ENCODE peak calls at places on chromosomes 3 and 15, in four cellular contexts. S, W, H and T are unnamed samples.

GRCh38 chr15:67824157-67824899 is 981 bp upstream of the SKOR1 start:
- DNase-seq in W (no peak), S (no peak), H (no peak), T (no peak)

GRCh38 chr3:126493731-126494130 is 18.0 kb upstream of the ZXDC start:
- DNase-seq in S (no peak), W (no peak), H (no peak), T (no peak)

GRCh38 chr3:197002701-197003454 is 26.7 kb downstream of the MELTF start:
- DNase-seq in H (no peak), S (peak; percentile 62), W (peak; percentile 75), T (peak; percentile 60)

GRCh38 chr3:61417352-61417751 is 144.0 kb upstream of the PTPRG start:
- DNase-seq in W (no peak), S (no peak), H (no peak), T (no peak)

GRCh38 chr3:193928354-193929209 is 207.4 kb upstream of the HES1 start:
- DNase-seq in S (no peak), H (no peak), W (no peak), T (no peak)

GRCh38 chr15:71547066-71547465 is 263.3 kb upstream of the NR2E3 start:
- DNase-seq in S (peak; percentile 29), W (peak; percentile 57), H (no peak), T (peak; percentile 41)

GRCh38 chr3:70049761-70050160 is 50.2 kb downstream of the SAMMSON start:
- DNase-seq in S (no peak), W (no peak), H (no peak), T (no peak)

GRCh38 chr15:81038975-81039607 is 38.4 kb downstream of the TLNRD1 start:
- DNase-seq in H (peak; percentile 59), S (no peak), W (no peak), T (no peak)

GRCh38 chr3:67433109-67433508 is 221.3 kb downstream of the SUCLG2 start:
- DNase-seq in S (no peak), W (no peak), H (no peak), T (no peak)

GRCh38 chr3:55160241-55160877 is 232.5 kb upstream of the LRTM1 start:
- DNase-seq in W (peak; percentile 23), S (peak; percentile 52), H (peak; percentile 76), T (no peak)

GRCh38 chr3:24264748-24265158 is 229.9 kb downstream of the THRB start:
- DNase-seq in H (no peak), W (no peak), S (no peak), T (peak; percentile 31)

GRCh38 chr3:72274511-72275295 is 489.8 kb upstream of the PROK2 start:
- DNase-seq in W (peak; percentile 46), S (peak; percentile 27), H (peak; percentile 83), T (peak; percentile 45)

GRCh38 chr3:105359098-105359762 is 7.5 kb upstream of the ALCAM start:
- DNase-seq in H (no peak), S (no peak), W (no peak), T (no peak)

GRCh38 chr3:153903430-153903829 is 217.8 kb upstream of the ARHGEF26 start:
- DNase-seq in W (no peak), H (no peak), S (no peak), T (no peak)

GRCh38 chr3:14988988-14989394 is 41.6 kb downstream of the NR2C2 start:
- DNase-seq in W (no peak), S (no peak), H (no peak), T (no peak)

GRCh38 chr15:25804451-25804850 is 58.7 kb downstream of the ATP10A start:
- DNase-seq in H (no peak), S (no peak), W (no peak), T (no peak)

GRCh38 chr3:184346480-184346879 is 9.1 kb downstream of the FAM131A start:
- DNase-seq in H (no peak), S (no peak), W (no peak), T (no peak)

GRCh38 chr3:171778493-171778892 is 31.8 kb downstream of the PLD1 start:
- DNase-seq in H (no peak), S (no peak), W (no peak), T (no peak)

GRCh38 chr3:193826126-193826795 is 233.3 kb downstream of the OPA1 start:
- DNase-seq in H (peak; percentile 62), W (no peak), S (peak; percentile 20), T (peak; percentile 53)

GRCh38 chr15:37053070-37053653 is 47.2 kb downstream of the MEIS2 start:
- DNase-seq in H (no peak), W (no peak), S (no peak), T (no peak)

GRCh38 chr3:197003461-197004385 is 25.9 kb downstream of the MELTF start:
- DNase-seq in S (no peak), W (peak; percentile 20), H (no peak), T (no peak)

GRCh38 chr15:93997071-93997658 is 234.2 kb upstream of the MCTP2 start:
- DNase-seq in H (no peak), W (no peak), S (no peak), T (no peak)

GRCh38 chr15:66151809-66152208 is 101.7 kb downstream of the MEGF11 start:
- DNase-seq in S (no peak), W (peak; percentile 16), H (no peak), T (no peak)

GRCh38 chr3:107676469-107677309 is 153.9 kb downstream of the BBX start:
- DNase-seq in H (no peak), S (no peak), W (no peak), T (no peak)

GRCh38 chr3:160941885-160942494 is 163.2 kb downstream of the B3GALNT1 start:
- DNase-seq in H (peak; percentile 78), W (no peak), S (peak; percentile 79), T (peak; percentile 88)

GRCh38 chr3:121855555-121855954 is 20.5 kb downstream of the EAF2 start:
- DNase-seq in W (no peak), H (no peak), S (no peak), T (no peak)

DNA sequence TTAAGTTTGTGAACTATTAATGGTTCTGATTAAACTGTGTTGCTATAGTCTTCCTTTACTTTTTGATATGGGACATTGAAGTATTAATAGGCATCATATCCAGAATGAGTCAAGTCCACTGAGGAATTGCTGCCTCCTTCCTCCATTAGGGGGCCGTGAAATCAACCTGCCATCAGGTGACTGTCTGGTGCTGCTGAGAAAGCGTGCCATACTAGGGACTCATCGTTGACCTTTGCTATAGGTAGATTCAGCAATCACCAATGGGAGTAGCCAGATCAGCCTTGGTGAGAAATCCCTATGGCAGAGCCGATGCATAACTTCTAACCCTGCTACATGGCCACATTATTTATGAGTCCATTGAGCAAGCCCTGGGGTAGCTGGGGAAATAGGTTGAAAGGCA is 30.1 kb upstream of the SLC28A2 start:
- DNase-seq in S (no peak), W (no peak), H (no peak), T (no peak)
- H3K4me1 ChIP-seq in S (no peaks in the 10 kb centered on the region), W (no peaks in the 10 kb centered on the region), H (no peaks in the 10 kb centered on the region), T (no peaks in the 10 kb centered on the region)

GRCh38 chr15:62770752-62771151 is 271.8 kb upstream of the TPM1 start:
- DNase-seq in S (no peak), H (no peak), W (no peak), T (no peak)
- TF ChIP-seq CTCF in S (no peak), H (no peak), W (no peak), T (no peak)

GRCh38 chr3:65587650-65588439 is 450.9 kb downstream of the MAGI1 start:
- DNase-seq in S (no peak), H (no peak), W (no peak), T (no peak)

GRCh38 chr3:65595222-65595996 is 443.3 kb downstream of the MAGI1 start:
- DNase-seq in W (no peak), S (no peak), H (no peak), T (no peak)

GRCh38 chr3:65593780-65594752 is 444.7 kb downstream of the MAGI1 start:
- DNase-seq in W (no peak), S (no peak), H (no peak), T (no peak)

GRCh38 chr3:65588884-65589283 is 449.8 kb downstream of the MAGI1 start:
- DNase-seq in S (no peak), W (no peak), H (no peak), T (no peak)

GRCh38 chr3:65591313-65591712 is 447.4 kb downstream of the MAGI1 start:
- DNase-seq in W (no peak), S (no peak), H (no peak), T (no peak)
- H3K4me1 ChIP-seq in W (peaks cover 18% of the 10 kb centered on the region), S (no peaks in the 10 kb centered on the region), H (no peaks in the 10 kb centered on the region), T (no peaks in the 10 kb centered on the region)

GRCh38 chr3:21839592-21839991 is 88.6 kb upstream of the ZNF385D start:
- DNase-seq in H (no peak), W (peak; percentile 15), S (peak; percentile 81), T (peak; percentile 29)
- TF ChIP-seq CTCF in H (no peak), W (peak; percentile 72), S (peak; percentile 44), T (no peak)

DNA sequence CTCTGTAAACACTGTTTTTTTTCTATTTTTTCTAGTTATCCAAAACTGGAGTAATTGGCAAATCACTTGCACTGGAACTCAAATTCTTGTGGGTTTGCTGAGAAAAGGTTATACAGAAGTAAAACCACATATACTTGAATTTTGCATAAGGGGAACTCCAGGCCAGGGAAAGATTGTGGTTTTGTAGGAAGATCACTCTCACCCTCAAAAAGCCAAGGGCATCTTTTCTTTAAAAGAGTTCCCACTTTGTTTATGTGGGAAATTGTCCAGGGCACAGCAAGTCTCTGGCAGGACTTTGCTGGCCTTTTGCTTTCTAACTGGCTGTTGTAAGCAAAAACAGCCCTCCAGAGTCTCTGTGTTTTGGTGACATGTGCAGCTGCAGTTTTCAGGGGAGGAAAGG is 340.3 kb upstream of the RBMS3 start:
- DNase-seq in W (no peak), S (no peak), H (no peak), T (peak; percentile 64)
- H3K4me1 ChIP-seq in W (peaks cover 21% of the 10 kb centered on the region), S (no peaks in the 10 kb centered on the region), H (no peaks in the 10 kb centered on the region), T (no peaks in the 10 kb centered on the region)

GRCh38 chr3:53231532-53232511 is 24.0 kb downstream of the TKT start:
- DNase-seq in H (no peak), W (peak; percentile 10), S (no peak), T (no peak)
- TF ChIP-seq CTCF in H (no peak), W (peak; percentile 11), S (no peak), T (no peak)

DNA sequence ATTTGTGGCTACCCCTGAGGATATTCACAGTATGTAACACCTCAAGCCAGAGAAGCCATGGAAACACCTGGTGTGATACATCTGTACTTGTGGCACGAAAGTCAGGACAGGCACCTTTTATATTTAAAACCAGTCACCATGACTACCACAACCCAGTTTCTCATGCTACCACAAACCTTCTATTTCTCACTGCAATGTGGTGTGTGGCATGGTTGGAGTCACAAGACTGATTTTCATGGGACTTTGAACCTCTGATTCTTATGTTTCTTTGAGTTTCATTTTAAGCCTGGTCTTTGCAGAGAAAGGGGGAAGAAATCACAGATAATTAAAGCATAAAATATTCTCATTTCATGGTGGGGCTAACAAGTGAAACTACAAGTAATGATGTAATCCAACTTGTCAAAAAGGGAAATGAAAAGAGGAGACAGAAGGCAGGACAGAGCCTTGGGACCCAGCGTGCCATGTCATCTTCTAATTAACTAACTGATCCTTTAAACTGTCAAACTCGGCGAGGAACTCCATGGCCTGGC is 175.9 kb downstream of the PDZRN3 start:
- DNase-seq in W (no peak), H (no peak), S (no peak), T (no peak)
- H3K4me1 ChIP-seq in W (peaks cover 78% of the 10 kb centered on the region), H (no peaks in the 10 kb centered on the region), S (peaks cover 14% of the 10 kb centered on the region), T (no peaks in the 10 kb centered on the region)